ENCODE peak calls at places on chromosomes 12 and 14, in seven cellular contexts. C is ELR, D is brain microvascular endothelial cell, S is cerebellar nuclear complex, I is left kidney, Z is amniotic stem cell, G is retinal pigment epithelial cell. U is an unnamed sample.

GRCh38 chr12:91954761-91955160 is 190.9 kb downstream of the BTG1 start:
- DNase-seq in C (no peak), D (no peak), S (no peak), I (no peak), Z (no peak), G (no peak), U (no peak)

GRCh38 chr12:114682101-114682919 is 1.7 kb downstream of the TBX3 start:
- DNase-seq in C (peak), D (no peak), S (no peak), I (peak), Z (no peak), G (no peak), U (no peak)

GRCh38 chr12:124804011-124804621 is 59.5 kb downstream of the SCARB1 start:
- DNase-seq in C (peak), D (no peak), S (no peak), I (no peak), Z (no peak), G (peak), U (no peak)

GRCh38 chr12:53068811-53069585 is 10.2 kb downstream of the SPRYD3 start:
- DNase-seq in C (no peak), D (no peak), S (no peak), I (no peak), Z (no peak), G (no peak), U (no peak)

GRCh38 chr12:94239332-94239731 is 91.0 kb downstream of the PLXNC1 start:
- DNase-seq in C (no peak), D (no peak), S (no peak), I (no peak), Z (no peak), G (no peak), U (no peak)

GRCh38 chr12:132717011-132717410 is 6.4 kb downstream of the PGAM5 start:
- DNase-seq in C (no peak), D (no peak), S (no peak), I (no peak), Z (no peak), G (no peak), U (no peak)

GRCh38 chr14:62187265-62187664 is 425.0 kb downstream of the SNAPC1 start:
- DNase-seq in C (no peak), D (no peak), S (no peak), I (no peak), Z (no peak), G (no peak), U (no peak)

GRCh38 chr14:96858643-96859042 is 61.5 kb downstream of the VRK1 start:
- DNase-seq in C (no peak), D (no peak), S (no peak), I (no peak), Z (no peak), G (no peak), U (no peak)

GRCh38 chr12:20262131-20262530 is 106.2 kb upstream of the PDE3A start:
- DNase-seq in C (no peak), D (no peak), S (no peak), I (no peak), Z (no peak), G (no peak), U (no peak)

GRCh38 chr14:59622641-59623040 is 46.0 kb upstream of the CCDC175 start:
- DNase-seq in C (no peak), D (no peak), S (no peak), I (no peak), Z (no peak), G (no peak), U (no peak)

GRCh38 chr12:113822986-113823385 is 143.1 kb downstream of the RBM19 start:
- DNase-seq in C (no peak), D (no peak), S (no peak), I (no peak), Z (no peak), G (no peak), U (no peak)

GRCh38 chr12:110316861-110317260 is 35.8 kb downstream of the ATP2A2 start:
- DNase-seq in C (peak), D (peak), S (no peak), I (no peak), Z (peak), G (no peak), U (no peak)

GRCh38 chr12:118098911-118099671 is 4.7 kb downstream of the VSIG10 start:
- DNase-seq in C (no peak), D (no peak), S (no peak), I (no peak), Z (no peak), G (no peak), U (no peak)

GRCh38 chr12:121366063-121366459 is 13.8 kb upstream of the ANAPC5 start:
- DNase-seq in C (no peak), D (no peak), S (no peak), I (peak), Z (no peak), G (no peak), U (no peak)